ENCODE peak calls at places on chromosome 14, in four cellular contexts. G, R, I and E are unnamed samples.

GRCh38 chr14:90576581-90576980 is 179.8 kb downstream of the CALM1 start:
- DNase-seq in G (no peak), R (no peak), I (peak; percentile 30), E (no peak)

GRCh38 chr14:26905219-26905618 is 307.4 kb upstream of the NOVA1 start:
- DNase-seq in G (no peak), R (no peak), I (no peak), E (no peak)

GRCh38 chr14:55220230-55220629 is 28.8 kb upstream of the DLGAP5 start:
- DNase-seq in G (no peak), R (no peak), I (no peak), E (no peak)

GRCh38 chr14:100586520-100587247 is 533 bp downstream of the BEGAIN start:
- DNase-seq in G (no peak), R (no peak), I (no peak), E (peak; percentile 23)

GRCh38 chr14:50107850-50108249 is 8.5 kb downstream of the VCPKMT start:
- DNase-seq in G (no peak), R (no peak), I (no peak), E (no peak)

GRCh38 chr14:101405171-101405883 is 156.0 kb upstream of the DIO3 start:
- DNase-seq in G (no peak), R (no peak), I (peak; percentile 69), E (no peak)

GRCh38 chr14:92844220-92844619 is 50.1 kb downstream of the GOLGA5 start:
- DNase-seq in G (no peak), R (no peak), I (no peak), E (no peak)

GRCh38 chr14:25095784-25096390 is 45.9 kb upstream of the STXBP6 start:
- DNase-seq in G (no peak), R (no peak), I (no peak), E (no peak)

GRCh38 chr14:34714320-34715107 is at the start of gene CFL2:
- DNase-seq in G (peak; percentile 88), R (peak; percentile 81), I (peak; percentile 52), E (no peak)

GRCh38 chr14:31169877-31170276 is 37.7 kb downstream of the HECTD1 start:
- DNase-seq in G (no peak), R (no peak), I (no peak), E (no peak)

GRCh38 chr14:94004015-94004414 is 6.9 kb downstream of the CCDC197 start:
- DNase-seq in G (no peak), R (no peak), I (no peak), E (no peak)

GRCh38 chr14:50928002-50928635 is 16.2 kb downstream of the PYGL start:
- DNase-seq in G (no peak), R (no peak), I (peak; percentile 85), E (no peak)

GRCh38 chr14:104315169-104315568 is 176.8 kb downstream of the KIF26A start:
- DNase-seq in G (no peak), R (no peak), I (no peak), E (no peak)

GRCh38 chr14:78170203-78170602 is at the start of gene NRXN3:
- DNase-seq in G (no peak), R (no peak), I (no peak), E (no peak)

GRCh38 chr14:61323970-61324369 is 2.6 kb downstream of the PRKCH start:
- DNase-seq in G (no peak), R (no peak), I (no peak), E (no peak)

GRCh38 chr14:84225243-84225642 is 1304.7 kb upstream of the FLRT2 start:
- DNase-seq in G (no peak), R (no peak), I (no peak), E (no peak)

GRCh38 chr14:50362791-50363733 is 33.6 kb downstream of the CDKL1 start:
- DNase-seq in G (no peak), R (no peak), I (peak; percentile 14), E (no peak)

GRCh38 chr14:88765130-88765529 is 27.6 kb downstream of the EML5 start:
- DNase-seq in G (no peak), R (no peak), I (peak; percentile 82), E (no peak)

GRCh38 chr14:51607677-51608076 is 44.0 kb upstream of the FRMD6 start:
- DNase-seq in G (no peak), R (no peak), I (peak; percentile 59), E (no peak)

GRCh38 chr14:64541261-64541970 is 875 bp downstream of the HSPA2 start:
- DNase-seq in G (no peak), R (peak; percentile 29), I (no peak), E (no peak)

GRCh38 chr14:65210118-65210826 is 108.0 kb upstream of the MAX start:
- DNase-seq in G (no peak), R (peak; percentile 23), I (peak; percentile 29), E (no peak)

GRCh38 chr14:38108681-38109080 is 99.0 kb upstream of the SSTR1 start:
- DNase-seq in G (no peak), R (no peak), I (peak; percentile 96), E (no peak)

GRCh38 chr14:65222434-65222833 is 120.1 kb upstream of the MAX start:
- DNase-seq in G (peak; percentile 52), R (peak; percentile 80), I (peak; percentile 66), E (no peak)

GRCh38 chr14:104383931-104384775 is 195.4 kb upstream of the C14orf180 start:
- DNase-seq in G (no peak), R (no peak), I (no peak), E (no peak)

GRCh38 chr14:104561124-104561531 is 18.4 kb upstream of the C14orf180 start:
- DNase-seq in G (no peak), R (no peak), I (no peak), E (no peak)

GRCh38 chr14:105397350-105397931 is 897 bp upstream of the TEX22 start:
- DNase-seq in G (no peak), R (peak; percentile 18), I (no peak), E (no peak)

GRCh38 chr14:22400590-22401259 is 188.3 kb downstream of the DAD1 start:
- DNase-seq in G (no peak), R (peak; percentile 29), I (no peak), E (no peak)

GRCh38 chr14:36773136-36773540 is 111.5 kb downstream of the PAX9 start:
- DNase-seq in G (peak; percentile 75), R (no peak), I (peak; percentile 15), E (no peak)

GRCh38 chr14:89616425-89617141 is 199.6 kb upstream of the FOXN3 start:
- DNase-seq in G (no peak), R (peak; percentile 28), I (peak; percentile 39), E (no peak)

GRCh38 chr14:82009076-82009475 is 475.4 kb upstream of the SEL1L start:
- DNase-seq in G (peak; percentile 5), R (no peak), I (no peak), E (no peak)

GRCh38 chr14:34931206-34931605 is 51.6 kb upstream of the SRP54 start:
- DNase-seq in G (no peak), R (peak; percentile 83), I (peak; percentile 11), E (no peak)

GRCh38 chr14:104481323-104481722 is 98.2 kb upstream of the C14orf180 start:
- DNase-seq in G (no peak), R (no peak), I (no peak), E (no peak)

GRCh38 chr14:31842905-31843304 is 234.2 kb upstream of the ARHGAP5 start:
- DNase-seq in G (no peak), R (no peak), I (no peak), E (no peak)

GRCh38 chr14:57247283-57247682 is 21.4 kb downstream of the EXOC5 start:
- DNase-seq in G (no peak), R (no peak), I (no peak), E (no peak)

GRCh38 chr14:69372146-69372545 is 26.0 kb downstream of the ERH start:
- DNase-seq in G (no peak), R (no peak), I (no peak), E (no peak)

GRCh38 chr14:101535232-101535631 is 26.1 kb upstream of the DIO3 start:
- DNase-seq in G (no peak), R (no peak), I (no peak), E (no peak)

GRCh38 chr14:91005716-91006115 is 54.7 kb downstream of the RPS6KA5 start:
- DNase-seq in G (no peak), R (no peak), I (no peak), E (no peak)

GRCh38 chr14:76486251-76486743 is 110.4 kb downstream of the ESRRB start:
- DNase-seq in G (no peak), R (no peak), I (no peak), E (no peak)

GRCh38 chr14:69666698-69667211 is 55.4 kb downstream of the SUSD6 start:
- DNase-seq in G (peak; percentile 29), R (peak; percentile 83), I (peak; percentile 69), E (no peak)

GRCh38 chr14:96532632-96533031 is 30.4 kb downstream of the PAPOLA start:
- DNase-seq in G (no peak), R (no peak), I (no peak), E (no peak)
- H3K9me1 ChIP-seq in G (no peaks in the 10 kb centered on the region), R (no peaks in the 10 kb centered on the region), I (no peaks in the 10 kb centered on the region), E (no peaks in the 10 kb centered on the region)

DNA sequence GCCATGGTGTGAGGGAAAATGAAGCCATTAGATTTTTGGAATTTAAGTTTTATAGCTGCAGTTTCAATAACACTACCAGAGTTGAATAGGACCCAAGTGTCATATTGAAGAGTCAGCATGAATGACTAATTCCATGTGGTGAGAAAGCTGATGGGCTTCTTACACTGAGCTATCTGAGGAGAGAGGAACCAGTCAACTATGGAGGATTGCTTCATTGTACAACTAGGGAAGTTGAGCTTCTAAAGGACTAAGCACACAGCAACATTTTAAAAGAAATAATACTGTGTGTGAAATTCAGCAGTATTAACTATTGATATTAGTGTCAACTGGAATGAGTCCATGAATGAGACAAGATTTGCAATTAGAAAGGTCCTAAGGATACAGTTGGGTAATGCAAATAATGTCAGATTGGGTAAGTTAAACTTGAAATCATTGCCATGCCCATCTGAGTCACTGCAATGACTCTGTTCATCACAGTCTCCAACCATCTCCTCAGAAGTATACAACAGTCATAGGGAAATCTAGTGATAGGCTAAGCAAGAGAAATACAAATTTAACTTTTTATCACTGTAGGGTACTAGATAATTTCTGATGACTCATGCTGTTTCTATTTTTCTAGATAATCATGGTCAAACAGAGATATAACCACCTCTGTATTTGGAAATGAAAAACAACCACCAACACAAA is 394.2 kb downstream of the FSCB start:
- DNase-seq in G (no peak), R (no peak), I (no peak), E (no peak)
- H3K4me2 ChIP-seq in G (no peak overlapping the region), R (no peak overlapping the region), I (no peak overlapping the region), E (no peak overlapping the region)

DNA sequence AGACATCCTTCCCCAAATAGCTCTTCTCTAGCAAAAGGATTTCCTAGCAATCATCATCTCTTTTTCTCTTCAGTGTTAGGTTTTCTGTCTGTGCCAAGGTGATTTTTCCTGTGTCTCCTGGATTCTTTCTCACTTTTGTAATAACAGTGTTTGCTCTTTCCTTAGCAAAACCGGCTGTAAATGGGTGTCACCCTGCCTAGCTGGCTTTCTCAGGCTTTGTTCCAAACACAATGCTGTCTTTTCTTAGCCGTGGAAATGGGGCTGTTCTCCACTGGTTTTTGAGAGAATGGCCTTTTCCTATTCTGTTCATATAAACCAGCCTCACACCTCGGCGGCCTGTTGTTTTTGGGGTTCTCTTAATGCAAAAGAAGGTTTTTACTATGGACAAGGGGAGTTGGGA is 21.9 kb downstream of the JDP2 start:
- DNase-seq in G (no peak), R (no peak), I (no peak), E (no peak)
- H3K4me1 ChIP-seq in G (peaks cover 14% of the 10 kb centered on the region), R (no peaks in the 10 kb centered on the region), I (peaks cover 42% of the 10 kb centered on the region), E (peaks cover 30% of the 10 kb centered on the region)

GRCh38 chr14:47511829-47512228 is 163.6 kb downstream of the MDGA2 start:
- DNase-seq in G (no peak), R (no peak), I (no peak), E (no peak)
- H3K9me1 ChIP-seq in G (no peaks in the 10 kb centered on the region), R (no peaks in the 10 kb centered on the region), I (no peaks in the 10 kb centered on the region), E (no peaks in the 10 kb centered on the region)